ENCODE peak calls at places on chromosome 13, in seven cellular contexts. E is effector memory CD4-positive, alpha-beta T cell; J is SK-N-SH; F is heart left ventricle; V is esophagus squamous epithelium; Y is IMR-90; M is adrenal gland. O is an unnamed sample.
A peak's percentile ranks its signal among the peaks of the same experiment; 100 is the strongest.

GRCh38 chr13:20146381-20146780 is 14.5 kb downstream of the GJA3 start:
- DNase-seq in F (no peak), Y (no peak), E (no peak), M (no peak), J (no peak), V (no peak), O (no peak)

GRCh38 chr13:62643799-62644484 is 1228.3 kb upstream of the PCDH20 start:
- DNase-seq in E (no peak), V (no peak), J (no peak), Y (no peak), F (no peak), M (no peak), O (no peak)

GRCh38 chr13:43304945-43305344 is 281.6 kb downstream of the DNAJC15 start:
- DNase-seq in M (no peak), E (no peak), V (no peak), F (no peak), J (peak; percentile 18), Y (no peak), O (no peak)

GRCh38 chr13:61880576-61881283 is 465.1 kb upstream of the PCDH20 start:
- DNase-seq in V (no peak), M (no peak), F (no peak), Y (peak; percentile 5), J (peak; percentile 24), E (no peak), O (peak; percentile 3)

GRCh38 chr13:24827799-24828198 is 63.8 kb downstream of the RNF17 start:
- DNase-seq in V (no peak), J (no peak), M (no peak), E (no peak), F (no peak), Y (no peak), O (no peak)

GRCh38 chr13:71866173-71867091 is 572 bp downstream of the DACH1 start:
- DNase-seq in M (peak; percentile 19), Y (no peak), F (peak; percentile 33), E (no peak), J (peak; percentile 70), V (no peak), O (no peak)

GRCh38 chr13:32124743-32125142 is 93.2 kb downstream of the FRY start:
- DNase-seq in M (no peak), V (no peak), E (no peak), J (no peak), Y (no peak), F (no peak), O (no peak)

GRCh38 chr13:46554971-46555370 is 2.0 kb downstream of the LRCH1 start:
- DNase-seq in F (no peak), E (no peak), V (no peak), J (no peak), M (no peak), Y (peak; percentile 68), O (no peak)

GRCh38 chr13:46640843-46641242 is 87.9 kb downstream of the LRCH1 start:
- DNase-seq in J (no peak), F (no peak), V (no peak), Y (peak; percentile 58), M (no peak), E (no peak), O (no peak)

DNA sequence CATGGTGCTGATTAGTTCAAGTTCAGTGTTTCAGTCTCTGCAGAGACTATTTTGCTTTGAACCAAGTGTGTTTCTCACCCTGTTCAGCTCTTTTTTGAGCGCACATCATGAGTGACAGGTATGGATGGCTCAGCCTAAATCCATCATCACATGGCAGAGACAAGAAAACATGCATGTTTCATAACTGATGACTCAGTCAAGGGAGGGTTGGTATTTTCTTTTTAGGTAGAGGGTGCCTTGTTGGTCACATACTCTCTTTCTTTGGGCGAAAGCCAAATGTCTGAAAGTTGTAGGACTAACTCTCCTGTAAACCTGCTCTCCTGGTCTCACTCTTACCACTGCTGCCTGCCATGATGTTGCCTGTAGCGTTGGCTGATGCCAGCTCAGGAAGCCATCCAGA is 48.1 kb upstream of the RAP2A start:
- DNase-seq in V (no peak), E (no peak), M (no peak), Y (no peak), J (no peak), F (no peak), O (no peak)
- H3K27ac ChIP-seq in V (peak overlapping the region; percentile 80), E (no peak overlapping the region), M (peak overlapping the region; percentile 70), Y (no peak overlapping the region), J (no peak overlapping the region), F (no peak overlapping the region), O (no peak overlapping the region)

DNA sequence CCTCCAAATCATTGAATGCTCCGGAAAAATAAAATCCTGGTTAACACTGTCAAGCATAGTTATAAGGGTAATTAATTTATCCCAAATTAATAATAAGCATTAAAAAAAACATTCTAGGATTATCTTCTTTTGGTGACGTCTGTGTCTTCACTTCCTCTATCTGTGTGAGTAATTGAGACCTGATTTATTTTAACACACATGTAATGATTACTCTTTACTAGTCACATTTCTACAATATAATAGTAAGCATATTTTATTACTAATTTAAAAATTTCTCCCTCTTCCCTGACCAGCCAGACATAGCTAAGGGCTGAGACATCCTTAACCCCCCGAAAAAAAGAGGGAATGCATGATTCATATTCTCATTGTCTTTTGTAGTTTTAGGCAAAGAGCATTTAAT is 2.3 kb downstream of the FNDC3A start:
- DNase-seq in E (no peak), F (no peak), V (no peak), Y (peak; percentile 57), M (no peak), J (no peak), O (no peak)
- H3K4me3 ChIP-seq in E (peak overlapping the region; percentile 88), F (peak overlapping the region; percentile 66), V (peak overlapping the region; percentile 87), Y (peak overlapping the region; percentile 99), M (no peak overlapping the region), J (peak overlapping the region; percentile 88), O (no peak overlapping the region)

GRCh38 chr13:50589139-50589538 is 254.4 kb downstream of the DLEU7 start:
- DNase-seq in M (peak; percentile 24), E (no peak), V (no peak), Y (peak; percentile 91), J (peak; percentile 16), F (no peak), O (no peak)

GRCh38 chr13:50587122-50587521 is 256.4 kb downstream of the DLEU7 start:
- DNase-seq in Y (no peak), J (no peak), V (no peak), E (no peak), M (no peak), F (no peak), O (no peak)

GRCh38 chr13:50587839-50588373 is 255.6 kb downstream of the DLEU7 start:
- DNase-seq in M (no peak), V (no peak), E (no peak), F (no peak), J (no peak), Y (no peak), O (no peak)

GRCh38 chr13:50589651-50590054 is 253.8 kb downstream of the DLEU7 start:
- DNase-seq in M (peak; percentile 48), V (no peak), Y (peak; percentile 85), F (peak; percentile 36), E (no peak), J (no peak), O (no peak)

GRCh38 chr13:50588736-50589135 is 254.8 kb downstream of the DLEU7 start:
- DNase-seq in J (no peak), F (no peak), V (no peak), M (no peak), E (no peak), Y (no peak), O (no peak)
- H3K27ac ChIP-seq in J (no peak overlapping the region), F (no peak overlapping the region), V (no peak overlapping the region), M (no peak overlapping the region), E (no peak overlapping the region), Y (no peak overlapping the region), O (no peak overlapping the region)

GRCh38 chr13:73870970-73871935 is 263.0 kb downstream of the KLF12 start:
- DNase-seq in E (no peak), F (peak; percentile 75), J (no peak), Y (peak; percentile 96), V (no peak), M (peak; percentile 18), O (no peak)
- H3K4me3 ChIP-seq in E (no peak overlapping the region), F (no peak overlapping the region), J (no peak overlapping the region), Y (peak overlapping the region; percentile 50), V (no peak overlapping the region), M (no peak overlapping the region), O (no peak overlapping the region)

DNA sequence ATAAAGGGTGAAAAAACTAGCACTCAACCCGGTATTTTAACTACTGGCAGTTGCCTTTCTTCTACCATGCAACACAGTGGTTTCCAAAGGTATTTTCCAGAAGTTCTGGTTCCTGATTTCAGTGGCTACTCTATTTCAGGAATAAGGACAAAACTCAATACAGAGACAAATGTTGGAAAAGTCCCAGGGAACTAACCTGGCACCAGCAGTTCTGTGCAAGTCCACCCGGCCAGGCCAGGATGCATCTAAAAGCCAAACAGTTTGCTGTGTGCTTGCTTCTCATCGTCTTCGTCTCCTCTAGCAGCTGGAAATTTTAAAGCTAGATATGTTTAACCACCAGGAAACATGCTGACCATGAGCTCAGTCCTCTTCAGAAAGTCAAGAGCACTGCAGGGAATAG is 52.5 kb downstream of the FOXO1 start:
- DNase-seq in M (no peak), J (no peak), Y (no peak), F (no peak), V (no peak), E (no peak), O (no peak)
- H3K27ac ChIP-seq in M (peak overlapping the region; percentile 72), J (no peak overlapping the region), Y (no peak overlapping the region), F (peak overlapping the region; percentile 63), V (no peak overlapping the region), E (peak overlapping the region; percentile 71), O (peak overlapping the region; percentile 68)

GRCh38 chr13:42270160-42270856 is 1.6 kb upstream of the AKAP11 start:
- DNase-seq in Y (no peak), V (no peak), F (no peak), M (no peak), E (no peak), J (no peak), O (no peak)
- H3K4me3 ChIP-seq in Y (no peak overlapping the region), V (no peak overlapping the region), F (no peak overlapping the region), M (no peak overlapping the region), E (no peak overlapping the region), J (no peak overlapping the region), O (no peak overlapping the region)